ENCODE peak calls at places on chromosome 5, in four cellular contexts. Z is cardiac fibroblast, X is mammary epithelial cell, F is AG04449. M is an unnamed sample.

GRCh38 chr5:113778147-113778546 is 264.7 kb downstream of the YTHDC2 start:
- DNase-seq in F (no peak), X (no peak), Z (no peak), M (no peak)

GRCh38 chr5:80198399-80198798 is 57.4 kb downstream of the SERINC5 start:
- DNase-seq in Z (no peak), X (no peak), F (no peak), M (no peak)

GRCh38 chr5:147859962-147860640 is 18.4 kb upstream of the SCGB3A2 start:
- DNase-seq in Z (no peak), X (no peak), F (no peak), M (no peak)

GRCh38 chr5:87383216-87383615 is 29.5 kb downstream of the CCNH start:
- DNase-seq in X (no peak), Z (peak), F (no peak), M (no peak)

GRCh38 chr5:160787247-160787646 is 64.8 kb downstream of the ATP10B start:
- DNase-seq in F (no peak), Z (no peak), X (peak), M (no peak)

GRCh38 chr5:91101777-91102379 is 281.2 kb downstream of the ARRDC3 start:
- DNase-seq in Z (peak), F (no peak), X (peak), M (peak)

GRCh38 chr5:886716-887325 is 5.8 kb downstream of the BRD9 start:
- DNase-seq in F (no peak), X (no peak), Z (no peak), M (no peak)

GRCh38 chr5:55370291-55370925 is 62.6 kb downstream of the MTREX start:
- DNase-seq in Z (no peak), F (no peak), X (no peak), M (no peak)

GRCh38 chr5:39376293-39376714 is 12.0 kb upstream of the C9 start:
- DNase-seq in X (peak), Z (peak), F (no peak), M (peak)

GRCh38 chr5:95771109-95771708 is 40.1 kb downstream of the RHOBTB3 start:
- DNase-seq in F (no peak), Z (peak), X (peak), M (no peak)

GRCh38 chr5:2136728-2137333 is 254.1 kb upstream of the IRX4 start:
- DNase-seq in X (no peak), F (no peak), Z (no peak), M (no peak)

GRCh38 chr5:138967806-138968448 is 92.8 kb upstream of the LRRTM2 start:
- DNase-seq in X (no peak), Z (no peak), F (no peak), M (no peak)

GRCh38 chr5:1542011-1542410 is 18.3 kb upstream of the LPCAT1 start:
- DNase-seq in Z (peak), F (no peak), X (no peak), M (no peak)

GRCh38 chr5:134133213-134133994 is 18.9 kb downstream of the TCF7 start:
- DNase-seq in F (no peak), X (no peak), Z (no peak), M (no peak)

GRCh38 chr5:108003178-108003577 is 332.4 kb upstream of the EFNA5 start:
- DNase-seq in F (no peak), Z (peak), X (peak), M (no peak)

GRCh38 chr5:145867806-145868205 is 5.0 kb downstream of the GRXCR2 start:
- DNase-seq in F (no peak), X (no peak), Z (no peak), M (no peak)

GRCh38 chr5:109805472-109805871 is 115.7 kb downstream of the MAN2A1 start:
- DNase-seq in Z (peak), X (no peak), F (no peak), M (no peak)

GRCh38 chr5:91016954-91017690 is 366.0 kb downstream of the ARRDC3 start:
- DNase-seq in F (no peak), Z (peak), X (peak), M (no peak)

GRCh38 chr5:154209591-154210081 is 19.1 kb downstream of the GALNT10 start:
- DNase-seq in Z (no peak), X (no peak), F (no peak), M (no peak)

GRCh38 chr5:16350816-16351215 is 114.8 kb downstream of the ZNF622 start:
- DNase-seq in X (no peak), F (no peak), Z (no peak), M (no peak)

GRCh38 chr5:76867827-76868693 is 18.2 kb downstream of the S100Z start:
- DNase-seq in X (peak), Z (peak), F (peak), M (peak)

GRCh38 chr5:20307391-20307790 is 319.4 kb upstream of the CDH18 start:
- DNase-seq in Z (no peak), X (no peak), F (no peak), M (no peak)

GRCh38 chr5:133824661-133825254 is 143.7 kb downstream of the C5orf15 start:
- DNase-seq in Z (no peak), X (peak), F (no peak), M (no peak)

GRCh38 chr5:65243161-65243560 is 238.6 kb downstream of the ADAMTS6 start:
- DNase-seq in X (no peak), Z (no peak), F (no peak), M (no peak)

GRCh38 chr5:100841358-100842076 is 61.6 kb downstream of the ST8SIA4 start:
- DNase-seq in X (no peak), Z (peak), F (no peak), M (no peak)

GRCh38 chr5:177367323-177367848 is 9.7 kb downstream of the RGS14 start:
- DNase-seq in F (no peak), Z (no peak), X (no peak), M (no peak)
- H3K4me3 ChIP-seq in F (peak), Z (peak), X (no peak), M (peak)

GRCh38 chr5:9742848-9743247 is 112.7 kb upstream of the TAS2R1 start:
- DNase-seq in Z (no peak), X (no peak), F (no peak), M (no peak)

GRCh38 chr5:9737265-9737664 is 107.1 kb upstream of the TAS2R1 start:
- DNase-seq in Z (no peak), F (no peak), X (no peak), M (no peak)

GRCh38 chr5:9733456-9733855 is 103.3 kb upstream of the TAS2R1 start:
- DNase-seq in F (peak), X (no peak), Z (no peak), M (no peak)

GRCh38 chr5:9739135-9739534 is 109.0 kb upstream of the TAS2R1 start:
- DNase-seq in X (no peak), Z (no peak), F (no peak), M (no peak)
- TF ChIP-seq CTCF in X (no peak), Z (no peak), F (no peak), M (no peak)

GRCh38 chr5:59091965-59092364 is 509.1 kb downstream of the RAB3C start:
- DNase-seq in X (no peak), F (no peak), Z (no peak), M (no peak)

GRCh38 chr5:59095480-59095879 is 512.6 kb downstream of the RAB3C start:
- DNase-seq in F (no peak), X (no peak), Z (peak), M (no peak)

GRCh38 chr5:59092758-59093157 is 509.9 kb downstream of the RAB3C start:
- DNase-seq in F (no peak), X (no peak), Z (no peak), M (no peak)

GRCh38 chr5:59090323-59090722 is 507.4 kb downstream of the RAB3C start:
- DNase-seq in F (no peak), Z (no peak), X (no peak), M (no peak)

GRCh38 chr5:59093329-59093728 is 510.5 kb downstream of the RAB3C start:
- DNase-seq in Z (no peak), X (no peak), F (no peak), M (no peak)
- H3K4me3 ChIP-seq in Z (peak), X (no peak), F (no peak), M (no peak)

GRCh38 chr5:51958473-51958872 is 575.2 kb downstream of the ISL1 start:
- DNase-seq in X (no peak), Z (no peak), F (no peak), M (no peak)

GRCh38 chr5:51960617-51961115 is 577.4 kb downstream of the ISL1 start:
- DNase-seq in F (no peak), Z (peak), X (peak), M (no peak)

GRCh38 chr5:51961154-51961562 is 577.9 kb downstream of the ISL1 start:
- DNase-seq in Z (no peak), F (no peak), X (no peak), M (no peak)
- TF ChIP-seq CTCF in Z (no peak), F (no peak), X (no peak), M (no peak)

GRCh38 chr5:172895549-172895948 is 61.5 kb downstream of the ERGIC1 start:
- DNase-seq in Z (no peak), X (no peak), F (no peak), M (no peak)

GRCh38 chr5:172898513-172899369 is 60.5 kb upstream of the RPL26L1 start:
- DNase-seq in F (no peak), Z (no peak), X (no peak), M (no peak)

GRCh38 chr5:172896465-172896864 is 62.4 kb downstream of the ERGIC1 start:
- DNase-seq in X (no peak), F (no peak), Z (peak), M (no peak)

GRCh38 chr5:172899436-172899835 is 59.8 kb upstream of the RPL26L1 start:
- DNase-seq in Z (no peak), F (no peak), X (no peak), M (no peak)

DNA sequence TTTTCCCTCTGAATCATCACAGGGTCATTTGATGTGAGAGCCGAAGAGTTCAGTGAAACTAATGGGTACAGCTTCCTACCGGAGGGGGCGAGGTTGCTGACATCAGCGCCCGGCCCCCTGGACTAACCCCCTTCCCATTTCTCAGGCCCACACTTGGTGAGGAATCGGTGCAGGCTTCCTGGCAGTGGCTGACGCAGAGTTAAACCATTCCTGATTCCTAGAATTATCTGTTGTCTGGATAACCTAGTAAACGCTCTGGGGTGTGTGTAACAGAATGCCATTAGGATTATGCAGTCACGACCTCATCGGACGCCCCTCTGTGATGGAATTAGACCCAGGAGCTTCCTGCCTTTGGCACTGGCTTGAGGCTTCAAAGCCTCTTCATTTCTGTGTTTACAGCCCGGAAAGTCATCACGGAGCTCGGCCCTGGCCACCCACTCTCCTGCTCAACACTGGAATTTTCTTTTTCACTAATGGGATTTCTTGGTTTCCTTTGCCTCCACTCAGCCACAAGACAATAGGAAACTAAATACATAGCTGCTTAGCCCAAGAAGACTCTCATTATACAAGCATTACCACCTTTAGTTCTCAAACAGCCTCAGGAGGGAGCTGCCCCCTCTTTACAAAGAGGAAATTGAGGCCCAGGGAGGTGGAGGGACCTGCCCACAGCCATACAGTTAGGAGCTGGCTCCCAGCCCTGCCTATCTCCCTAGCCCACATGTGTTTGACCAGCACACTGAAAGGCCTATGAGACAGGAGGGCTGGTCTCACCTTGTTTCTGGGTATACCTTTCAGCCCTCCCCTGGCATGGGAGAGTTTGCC is 61.3 kb upstream of the RPL26L1 start:
- DNase-seq in Z (peak), X (no peak), F (peak), M (peak)
- H3K4me3 ChIP-seq in Z (peak), X (no peak), F (no peak), M (no peak)

GRCh38 chr5:92885950-92886349 is 695.1 kb downstream of the NR2F1-AS1 start:
- DNase-seq in F (no peak), Z (no peak), X (no peak), M (no peak)
- TF ChIP-seq CTCF in F (no peak), Z (peak), X (peak), M (no peak)

GRCh38 chr5:141345327-141345726 is 1.7 kb downstream of the PCDHGA3 start:
- DNase-seq in Z (no peak), F (no peak), X (no peak), M (no peak)

GRCh38 chr5:141355641-141356040 is 820 bp downstream of the PCDHGA4 start:
- DNase-seq in F (no peak), Z (no peak), X (no peak), M (no peak)

GRCh38 chr5:141354900-141355469 is at the start of gene PCDHGA4:
- DNase-seq in F (no peak), X (no peak), Z (peak), M (no peak)

GRCh38 chr5:141351591-141351990 is 1.7 kb downstream of the PCDHGB1 start:
- DNase-seq in F (no peak), X (no peak), Z (no peak), M (no peak)

GRCh38 chr5:141349917-141350619 is at the start of gene PCDHGB1:
- DNase-seq in F (no peak), X (peak), Z (peak), M (no peak)
- H3K4me3 ChIP-seq in F (peak), X (no peak), Z (peak), M (peak)

GRCh38 chr5:14510156-14510734 is 71.3 kb upstream of the OTULINL start:
- DNase-seq in X (no peak), Z (no peak), F (no peak), M (no peak)
- TF ChIP-seq CTCF in X (no peak), Z (no peak), F (no peak), M (no peak)

DNA sequence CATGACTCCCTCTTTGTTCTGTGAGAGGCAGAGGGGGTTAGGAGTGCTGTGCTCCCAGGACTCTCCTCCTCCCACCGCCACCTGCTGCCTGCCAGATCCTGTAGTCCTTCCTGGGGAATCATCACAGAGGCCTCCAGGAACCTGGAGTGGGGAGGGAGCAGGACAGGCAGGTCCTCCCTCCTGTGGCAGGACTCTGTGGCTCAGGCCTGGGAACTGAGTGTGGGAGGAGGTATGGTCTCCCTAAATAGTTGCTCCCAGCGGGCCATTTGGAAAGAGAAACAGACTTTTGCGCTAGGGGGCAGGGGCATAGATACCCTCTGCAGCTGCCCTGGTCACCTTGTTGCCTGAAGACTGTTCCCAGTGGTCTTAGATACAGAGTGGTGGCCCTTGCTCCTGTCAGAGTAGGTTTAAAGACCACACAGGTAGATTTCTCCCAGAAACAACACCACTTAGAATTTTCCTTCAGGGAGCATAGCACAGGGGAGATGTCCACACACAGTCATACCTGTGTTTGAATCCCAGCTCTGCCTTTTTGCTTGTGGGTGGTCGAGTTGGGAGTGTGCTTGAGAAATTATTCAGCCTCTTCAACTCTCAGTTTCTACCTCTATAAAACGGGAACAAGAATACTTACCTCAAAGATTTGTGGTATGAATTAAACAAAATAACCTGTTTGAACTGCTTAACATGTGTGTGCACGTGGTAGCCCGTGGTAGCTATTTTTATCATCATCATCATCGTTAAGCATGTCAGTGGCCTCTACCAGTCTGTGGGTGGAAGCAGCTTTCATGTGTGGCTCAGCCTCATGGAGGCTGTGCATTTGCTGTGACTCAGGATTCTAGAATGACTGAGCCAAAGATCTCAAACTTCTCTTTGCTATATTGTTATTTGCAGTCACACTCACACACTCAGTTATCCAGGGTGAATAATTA is 55.8 kb downstream of the SLC22A5 start:
- DNase-seq in F (peak), Z (peak), X (peak), M (no peak)
- H3K4me3 ChIP-seq in F (no peak), Z (no peak), X (no peak), M (no peak)

GRCh38 chr5:149641000-149641576 is 59.8 kb downstream of the ARHGEF37 start:
- DNase-seq in Z (peak), F (no peak), X (no peak), M (no peak)
- TF ChIP-seq CTCF in Z (peak), F (no peak), X (no peak), M (no peak)

M was measured in retinal pigment epithelial cell.